ENCODE peak calls at places on chromosomes 5 and 9, in four cellular contexts. One of them, this sample, is unnamed.

GRCh38 chr9:24602687-24603352 is 57.1 kb upstream of the IZUMO3 start:
- DNase-seq in HS-27A: no peak
- DNase-seq in Daoy: no peak
- DNase-seq in activated CD4-positive, alpha-beta T cell treated with anti-CD3 and anti-CD28 coated beads, Interleukin-2, amount 10 ng/mL, durations not matched to agents 24 days and 14 days: no peak
- DNase-seq in this sample: no peak

GRCh38 chr9:12694013-12694412 is 828 bp downstream of the TYRP1 start:
- DNase-seq in HS-27A: no peak
- DNase-seq in Daoy: no peak
- DNase-seq in activated CD4-positive, alpha-beta T cell treated with anti-CD3 and anti-CD28 coated beads, Interleukin-2, amount 10 ng/mL, durations not matched to agents 24 days and 14 days: no peak
- DNase-seq in this sample: no peak

GRCh38 chr5:79109527-79110492 is 1.8 kb upstream of the BHMT start:
- DNase-seq in HS-27A: no peak
- DNase-seq in Daoy: peak; percentile 33
- DNase-seq in activated CD4-positive, alpha-beta T cell treated with anti-CD3 and anti-CD28 coated beads, Interleukin-2, amount 10 ng/mL, durations not matched to agents 24 days and 14 days: peak; percentile 67
- DNase-seq in this sample: peak; percentile 2

GRCh38 chr9:120151806-120152205 is 428.2 kb downstream of the CDK5RAP2 start:
- DNase-seq in HS-27A: no peak
- DNase-seq in Daoy: no peak
- DNase-seq in activated CD4-positive, alpha-beta T cell treated with anti-CD3 and anti-CD28 coated beads, Interleukin-2, amount 10 ng/mL, durations not matched to agents 24 days and 14 days: no peak
- DNase-seq in this sample: no peak

GRCh38 chr9:85223506-85224108 is 518.1 kb downstream of the AGTPBP1 start:
- DNase-seq in HS-27A: no peak
- DNase-seq in Daoy: no peak
- DNase-seq in activated CD4-positive, alpha-beta T cell treated with anti-CD3 and anti-CD28 coated beads, Interleukin-2, amount 10 ng/mL, durations not matched to agents 24 days and 14 days: no peak
- DNase-seq in this sample: no peak

GRCh38 chr9:125889524-125890473 is 142.6 kb downstream of the PBX3 start:
- DNase-seq in HS-27A: no peak
- DNase-seq in Daoy: peak; percentile 61
- DNase-seq in activated CD4-positive, alpha-beta T cell treated with anti-CD3 and anti-CD28 coated beads, Interleukin-2, amount 10 ng/mL, durations not matched to agents 24 days and 14 days: peak; percentile 71
- DNase-seq in this sample: no peak

GRCh38 chr5:61232490-61232889 is 70.2 kb upstream of the SMIM15 start:
- DNase-seq in HS-27A: no peak
- DNase-seq in Daoy: no peak
- DNase-seq in activated CD4-positive, alpha-beta T cell treated with anti-CD3 and anti-CD28 coated beads, Interleukin-2, amount 10 ng/mL, durations not matched to agents 24 days and 14 days: no peak
- DNase-seq in this sample: no peak

GRCh38 chr5:149635394-149635793 is 54.1 kb downstream of the ARHGEF37 start:
- DNase-seq in HS-27A: no peak
- DNase-seq in Daoy: peak; percentile 38
- DNase-seq in activated CD4-positive, alpha-beta T cell treated with anti-CD3 and anti-CD28 coated beads, Interleukin-2, amount 10 ng/mL, durations not matched to agents 24 days and 14 days: no peak
- DNase-seq in this sample: no peak

GRCh38 chr9:70924380-70924779 is 197.0 kb downstream of the TRPM3 start:
- DNase-seq in HS-27A: peak; percentile 33
- DNase-seq in Daoy: peak; percentile 57
- DNase-seq in activated CD4-positive, alpha-beta T cell treated with anti-CD3 and anti-CD28 coated beads, Interleukin-2, amount 10 ng/mL, durations not matched to agents 24 days and 14 days: no peak
- DNase-seq in this sample: no peak

GRCh38 chr9:124320062-124320973 is 62.6 kb downstream of the NEK6 start:
- DNase-seq in HS-27A: peak; percentile 35
- DNase-seq in Daoy: peak; percentile 78
- DNase-seq in activated CD4-positive, alpha-beta T cell treated with anti-CD3 and anti-CD28 coated beads, Interleukin-2, amount 10 ng/mL, durations not matched to agents 24 days and 14 days: peak; percentile 82
- DNase-seq in this sample: peak; percentile 28

GRCh38 chr5:138272681-138273080 is 1.7 kb downstream of the GFRA3 start:
- DNase-seq in HS-27A: no peak
- DNase-seq in Daoy: no peak
- DNase-seq in activated CD4-positive, alpha-beta T cell treated with anti-CD3 and anti-CD28 coated beads, Interleukin-2, amount 10 ng/mL, durations not matched to agents 24 days and 14 days: no peak
- DNase-seq in this sample: no peak

GRCh38 chr5:155027993-155028629 is 14.6 kb downstream of the KIF4B start:
- DNase-seq in HS-27A: no peak
- DNase-seq in Daoy: no peak
- DNase-seq in activated CD4-positive, alpha-beta T cell treated with anti-CD3 and anti-CD28 coated beads, Interleukin-2, amount 10 ng/mL, durations not matched to agents 24 days and 14 days: no peak
- DNase-seq in this sample: no peak

GRCh38 chr5:83586874-83587776 is 115.6 kb downstream of the VCAN start:
- DNase-seq in HS-27A: no peak
- DNase-seq in Daoy: no peak
- DNase-seq in activated CD4-positive, alpha-beta T cell treated with anti-CD3 and anti-CD28 coated beads, Interleukin-2, amount 10 ng/mL, durations not matched to agents 24 days and 14 days: no peak
- DNase-seq in this sample: no peak

GRCh38 chr9:100573655-100574260 is 4.1 kb upstream of the CAVIN4 start:
- DNase-seq in HS-27A: no peak
- DNase-seq in Daoy: no peak
- DNase-seq in activated CD4-positive, alpha-beta T cell treated with anti-CD3 and anti-CD28 coated beads, Interleukin-2, amount 10 ng/mL, durations not matched to agents 24 days and 14 days: no peak
- DNase-seq in this sample: no peak

GRCh38 chr5:59164041-59164830 is 581.4 kb downstream of the RAB3C start:
- DNase-seq in HS-27A: no peak
- DNase-seq in Daoy: no peak
- DNase-seq in activated CD4-positive, alpha-beta T cell treated with anti-CD3 and anti-CD28 coated beads, Interleukin-2, amount 10 ng/mL, durations not matched to agents 24 days and 14 days: peak; percentile 49
- DNase-seq in this sample: no peak

GRCh38 chr9:4277531-4277991 is 22.3 kb downstream of the GLIS3 start:
- DNase-seq in HS-27A: no peak
- DNase-seq in Daoy: peak; percentile 80
- DNase-seq in activated CD4-positive, alpha-beta T cell treated with anti-CD3 and anti-CD28 coated beads, Interleukin-2, amount 10 ng/mL, durations not matched to agents 24 days and 14 days: no peak
- DNase-seq in this sample: no peak